ENCODE peak calls at places on chromosomes 4 and X, in nine cellular contexts. O, Y, R, N, B, A, F, P and S are unnamed samples.

GRCh38 chrX:54452920-54453319 is 12.7 kb downstream of the TSR2 start:
- DNase-seq in O (no peak), Y (peak), R (no peak), N (no peak), B (peak), A (no peak), F (peak), P (no peak), S (no peak)

GRCh38 chrX:20515841-20516461 is 249.2 kb upstream of the RPS6KA3 start:
- DNase-seq in O (no peak), Y (peak), R (no peak), N (peak), B (peak), A (no peak), F (no peak), P (no peak), S (peak)

GRCh38 chr4:7763788-7764187 is 175.9 kb downstream of the AFAP1 start:
- DNase-seq in O (no peak), Y (no peak), R (no peak), N (no peak), B (peak), A (no peak), F (no peak), P (no peak), S (no peak)

GRCh38 chr4:184168406-184169019 is 49.2 kb downstream of the ENPP6 start:
- DNase-seq in O (peak), Y (peak), R (peak), N (no peak), B (peak), A (peak), F (peak), P (peak), S (no peak)

GRCh38 chr4:180041576-180041975 is 2201.6 kb upstream of the TENM3 start:
- DNase-seq in O (no peak), Y (no peak), R (no peak), N (no peak), B (no peak), A (no peak), F (no peak), P (no peak), S (no peak)

GRCh38 chr4:27692098-27692679 is 831.5 kb downstream of the STIM2 start:
- DNase-seq in O (no peak), Y (peak), R (no peak), N (no peak), B (peak), A (no peak), F (peak), P (no peak), S (peak)

GRCh38 chrX:100645106-100645505 is 1.1 kb downstream of the SRPX2 start:
- DNase-seq in O (no peak), Y (peak), R (no peak), N (no peak), B (peak), A (no peak), F (no peak), P (no peak), S (no peak)

GRCh38 chr4:87839309-87839946 is 6.7 kb downstream of the MEPE start:
- DNase-seq in O (peak), Y (peak), R (peak), N (no peak), B (peak), A (no peak), F (peak), P (no peak), S (no peak)

GRCh38 chrX:96407501-96407900 is 277.1 kb upstream of the DIAPH2 start:
- DNase-seq in O (no peak), Y (peak), R (peak), N (peak), B (peak), A (no peak), F (no peak), P (no peak), S (no peak)

GRCh38 chrX:41245641-41246040 is 88.3 kb upstream of the DDX3X start:
- DNase-seq in O (no peak), Y (peak), R (no peak), N (no peak), B (no peak), A (no peak), F (no peak), P (no peak), S (peak)

GRCh38 chr4:153643406-153644016 is 40.6 kb upstream of the TLR2 start:
- DNase-seq in O (no peak), Y (peak), R (no peak), N (no peak), B (peak), A (no peak), F (no peak), P (no peak), S (peak)

GRCh38 chr4:136036744-136037143 is 1495.5 kb downstream of the PCDH18 start:
- DNase-seq in O (no peak), Y (no peak), R (no peak), N (no peak), B (peak), A (no peak), F (no peak), P (no peak), S (no peak)

GRCh38 chr4:39526810-39527295 is 386 bp downstream of the UGDH start:
- DNase-seq in O (no peak), Y (no peak), R (no peak), N (no peak), B (peak), A (no peak), F (no peak), P (peak), S (no peak)

GRCh38 chrX:119899125-119899524 is 3.4 kb downstream of the AKAP14 start:
- DNase-seq in O (no peak), Y (no peak), R (no peak), N (no peak), B (no peak), A (no peak), F (no peak), P (no peak), S (no peak)

GRCh38 chr4:2873329-2873728 is 29.7 kb downstream of the ADD1 start:
- DNase-seq in O (no peak), Y (no peak), R (no peak), N (no peak), B (no peak), A (no peak), F (no peak), P (no peak), S (no peak)

GRCh38 chrX:13167444-13168207 is 123.2 kb upstream of the FAM9C start:
- DNase-seq in O (no peak), Y (peak), R (peak), N (no peak), B (peak), A (no peak), F (no peak), P (no peak), S (peak)

GRCh38 chrX:13165266-13165665 is 120.8 kb upstream of the FAM9C start:
- DNase-seq in O (no peak), Y (no peak), R (no peak), N (no peak), B (no peak), A (no peak), F (no peak), P (no peak), S (no peak)

GRCh38 chrX:13165747-13166146 is 121.3 kb upstream of the FAM9C start:
- DNase-seq in O (no peak), Y (no peak), R (no peak), N (no peak), B (no peak), A (no peak), F (no peak), P (no peak), S (no peak)

GRCh38 chrX:13162772-13163171 is 118.4 kb upstream of the FAM9C start:
- DNase-seq in O (no peak), Y (no peak), R (no peak), N (no peak), B (no peak), A (no peak), F (no peak), P (no peak), S (no peak)

GRCh38 chrX:13164611-13165010 is 120.2 kb upstream of the FAM9C start:
- DNase-seq in O (no peak), Y (no peak), R (no peak), N (no peak), B (no peak), A (no peak), F (no peak), P (no peak), S (no peak)
- H3K4me3 ChIP-seq in O (no peak), Y (no peak), R (no peak), N (no peak), B (no peak), A (no peak), F (no peak), P (no peak), S (no peak)

GRCh38 chr4:185892165-185892564 is 80.2 kb upstream of the SORBS2 start:
- DNase-seq in O (no peak), Y (no peak), R (no peak), N (no peak), B (no peak), A (no peak), F (no peak), P (no peak), S (no peak)
- TF ChIP-seq CTCF in O (no peak), Y (no peak), R (no peak), N (no peak), B (no peak), A (peak), F (no peak), P (no peak), S (no peak)

GRCh38 chr4:107036602-107037151 is 564 bp upstream of the DKK2 start:
- DNase-seq in O (no peak), Y (no peak), R (no peak), N (no peak), B (peak), A (no peak), F (peak), P (no peak), S (no peak)
- H3K4me3 ChIP-seq in O (peak), Y (peak), R (peak), N (peak), B (peak), A (no peak), F (peak), P (peak), S (peak)

GRCh38 chr4:126106658-126107057 is 791.9 kb downstream of the FAT4 start:
- DNase-seq in O (no peak), Y (peak), R (no peak), N (no peak), B (no peak), A (no peak), F (peak), P (no peak), S (no peak)
- TF ChIP-seq CTCF in O (no peak), Y (peak), R (no peak), N (no peak), B (no peak), A (no peak), F (peak), P (no peak), S (peak)

GRCh38 chrX:19178402-19178801 is 56.1 kb upstream of the ADGRG2 start:
- DNase-seq in O (no peak), Y (no peak), R (no peak), N (no peak), B (no peak), A (no peak), F (no peak), P (no peak), S (no peak)
- H3K4me3 ChIP-seq in O (no peak), Y (no peak), R (no peak), N (no peak), B (no peak), A (no peak), F (no peak), P (no peak), S (no peak)